ENCODE peak calls at places on chromosome 7, in ten cellular contexts. B is mesothelial cell of epicardium, G is HCT116, X is dorsolateral prefrontal cortex, T is AG10803, Q is AG04450, H is A673, D is tibial artery, U is IMR-90, Z is upper lobe of right lung. O is an unnamed sample.

GRCh38 chr7:587769-588168 is 68.1 kb upstream of the PDGFA start:
- DNase-seq in B (peak), G (no peak), X (no peak), T (peak), Q (peak), H (no peak), D (peak), U (peak), Z (no peak), O (no peak)

GRCh38 chr7:130292682-130293257 is at the start of gene CPA4:
- DNase-seq in B (no peak), G (peak), X (no peak), T (peak), Q (peak), H (peak), D (peak), U (peak), Z (no peak), O (peak)

GRCh38 chr7:121113288-121113687 is 124.8 kb downstream of the CPED1 start:
- DNase-seq in B (no peak), G (no peak), X (no peak), T (peak), Q (no peak), H (no peak), D (no peak), U (peak), Z (no peak), O (no peak)

GRCh38 chr7:2959828-2960599 is 83.7 kb downstream of the CARD11 start:
- DNase-seq in B (no peak), G (no peak), X (no peak), T (no peak), Q (no peak), H (no peak), D (peak), U (no peak), Z (peak), O (no peak)

GRCh38 chr7:23065974-23066373 is 39.6 kb upstream of the KLHL7 start:
- DNase-seq in B (no peak), G (no peak), X (no peak), T (peak), Q (no peak), H (no peak), D (no peak), U (peak), Z (no peak), O (no peak)

GRCh38 chr7:150971242-150972048 is 6.7 kb downstream of the KCNH2 start:
- DNase-seq in B (no peak), G (no peak), X (no peak), T (no peak), Q (no peak), H (no peak), D (no peak), U (no peak), Z (no peak), O (no peak)

GRCh38 chr7:29565982-29566746 is 2.5 kb downstream of the PRR15 start:
- DNase-seq in B (no peak), G (no peak), X (no peak), T (no peak), Q (no peak), H (peak), D (no peak), U (no peak), Z (peak), O (no peak)

GRCh38 chr7:36045275-36045674 is 107.8 kb upstream of the EEPD1 start:
- DNase-seq in B (no peak), G (no peak), X (no peak), T (peak), Q (no peak), H (no peak), D (no peak), U (peak), Z (no peak), O (peak)

DNA sequence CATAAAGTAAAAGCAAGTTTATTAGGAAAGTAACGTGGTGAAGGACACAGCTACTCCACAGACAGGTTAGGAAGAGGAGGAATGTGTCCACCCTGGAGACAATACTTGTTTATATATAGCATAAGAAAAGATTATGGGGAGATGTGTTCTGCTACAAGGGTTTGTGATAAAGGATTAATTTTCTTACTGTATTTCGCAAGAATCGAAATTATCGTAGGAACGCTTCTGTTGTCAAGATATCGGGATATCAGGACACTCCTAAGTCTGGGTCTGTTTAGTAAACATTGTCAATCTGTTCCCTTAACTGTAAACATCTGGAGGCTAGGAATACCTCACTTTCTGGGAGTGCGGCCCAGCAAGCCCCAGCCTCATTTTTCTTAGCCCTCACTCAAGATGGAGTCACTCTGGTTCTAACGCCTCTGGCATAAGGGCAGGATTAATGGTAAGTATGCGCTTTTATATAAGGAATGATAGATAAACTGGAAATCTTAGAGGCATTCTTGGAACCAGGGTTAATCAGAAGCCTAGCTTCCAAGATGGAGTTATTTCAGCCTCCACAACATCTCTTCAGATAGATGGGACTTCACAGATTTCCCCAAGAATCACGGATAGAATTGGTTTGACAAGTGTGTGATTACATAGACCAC is 30.0 kb upstream of the CCL24 start:
- DNase-seq in B (no peak), G (no peak), X (no peak), T (no peak), Q (no peak), H (no peak), D (no peak), U (no peak), Z (no peak), O (no peak)
- TF ChIP-seq CTCF in B (no peak), G (no peak), X (no peak), T (no peak), Q (no peak), H (no peak), D (no peak), U (no peak), Z (no peak), O (no peak)

GRCh38 chr7:31443457-31443856 is 70.4 kb upstream of the ITPRID1 start:
- DNase-seq in B (no peak), G (peak), X (no peak), T (peak), Q (no peak), H (peak), D (no peak), U (peak), Z (no peak), O (no peak)
- TF ChIP-seq CTCF in B (peak), G (peak), X (peak), T (peak), Q (peak), H (peak), D (peak), U (peak), Z (peak), O (peak)

GRCh38 chr7:142391191-142391992 is 133.5 kb upstream of the PRSS58 start:
- DNase-seq in B (no peak), G (peak), X (peak), T (no peak), Q (no peak), H (peak), D (no peak), U (peak), Z (no peak), O (no peak)
- TF ChIP-seq CTCF in B (no peak), G (peak), X (peak), T (peak), Q (peak), H (peak), D (no peak), U (peak), Z (no peak), O (peak)

DNA sequence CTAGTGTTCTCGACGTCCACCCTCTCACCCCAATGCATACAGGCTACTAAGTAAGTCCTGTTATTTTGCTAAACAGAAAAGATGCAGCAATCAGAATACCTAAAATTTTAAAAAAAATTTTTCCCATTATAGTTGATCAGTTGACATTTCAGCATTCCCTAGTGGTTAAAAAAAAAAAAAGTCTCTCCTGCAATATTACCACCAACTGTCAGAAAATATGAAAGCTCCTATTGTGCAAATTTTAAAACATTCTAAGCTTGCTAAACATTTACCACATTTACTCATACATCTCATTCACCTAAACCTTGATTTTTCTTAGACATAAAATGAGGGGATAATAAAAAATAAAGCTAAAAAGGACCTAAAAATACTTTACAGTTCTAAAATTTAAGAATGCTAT is 165.6 kb downstream of the AVL9 start:
- DNase-seq in B (no peak), G (no peak), X (no peak), T (peak), Q (no peak), H (no peak), D (no peak), U (no peak), Z (no peak), O (no peak)
- TF ChIP-seq CTCF in B (no peak), G (no peak), X (no peak), T (no peak), Q (no peak), H (no peak), D (no peak), U (no peak), Z (no peak), O (no peak)